ENCODE peak calls at places on chromosomes 4 and X, in seven cellular contexts. X is HCT116, A is PC-3, T is neural progenitor cell, P is GM23338, S is hepatocyte, U is MM.1S. K is an unnamed sample.

GRCh38 chrX:136046295-136046894 is 61.2 kb downstream of the SLC9A6 start:
- DNase-seq in A (peak), T (no peak), X (no peak), U (no peak), S (peak), P (no peak), K (no peak)

GRCh38 chr4:98662619-98663225 is 4.3 kb upstream of the TSPAN5 start:
- DNase-seq in A (peak), U (peak), T (peak), X (no peak), P (peak), S (no peak), K (no peak)

GRCh38 chr4:30350288-30350687 is 369.9 kb upstream of the PCDH7 start:
- DNase-seq in P (no peak), A (no peak), X (no peak), T (no peak), U (no peak), S (no peak), K (no peak)

GRCh38 chrX:12949927-12950656 is 24.8 kb upstream of the TMSB4X start:
- DNase-seq in A (no peak), U (peak), P (no peak), X (no peak), T (no peak), S (peak), K (peak)

GRCh38 chr4:143564472-143564871 is 51.0 kb downstream of the SMARCA5 start:
- DNase-seq in A (no peak), T (no peak), P (no peak), X (no peak), U (no peak), S (no peak), K (no peak)

GRCh38 chr4:73499996-73500765 is 18.6 kb downstream of the AFM start:
- DNase-seq in U (no peak), X (no peak), T (no peak), S (peak), P (no peak), A (peak), K (peak)

GRCh38 chr4:126267689-126268088 is 952.9 kb downstream of the FAT4 start:
- DNase-seq in P (no peak), X (no peak), A (no peak), T (no peak), U (no peak), S (no peak), K (peak)

GRCh38 chrX:77404318-77404878 is 42.8 kb upstream of the FGF16 start:
- DNase-seq in T (no peak), X (no peak), S (no peak), P (no peak), A (no peak), U (no peak), K (no peak)

GRCh38 chr4:81460115-81460836 is 11.4 kb downstream of the RASGEF1B start:
- DNase-seq in U (no peak), P (no peak), A (no peak), T (no peak), S (no peak), X (no peak), K (no peak)

GRCh38 chr4:23654791-23655190 is 235.1 kb downstream of the PPARGC1A start:
- DNase-seq in S (no peak), U (no peak), A (peak), T (no peak), X (no peak), P (no peak), K (no peak)

GRCh38 chr4:7625073-7625472 is 190.3 kb upstream of the PSAPL1 start:
- DNase-seq in P (no peak), A (peak), S (no peak), X (no peak), U (no peak), T (no peak), K (peak)

GRCh38 chr4:78581626-78582025 is 30.1 kb downstream of the ANXA3 start:
- DNase-seq in U (no peak), X (no peak), A (no peak), P (no peak), S (no peak), T (no peak), K (no peak)

GRCh38 chrX:43581888-43582539 is 74.1 kb upstream of the MAOA start:
- DNase-seq in T (no peak), X (no peak), A (no peak), U (no peak), P (no peak), S (no peak), K (no peak)

GRCh38 chrX:75547783-75548182 is 24.9 kb upstream of the ZDHHC15 start:
- DNase-seq in T (no peak), X (no peak), S (peak), P (no peak), U (no peak), A (no peak), K (peak)

GRCh38 chr4:145075742-145076472 is 22.1 kb downstream of the ANAPC10 start:
- DNase-seq in P (no peak), S (no peak), A (no peak), T (no peak), X (no peak), U (no peak), K (no peak)

GRCh38 chr4:181372014-181372413 is 871.2 kb upstream of the TENM3 start:
- DNase-seq in A (no peak), X (no peak), P (peak), T (peak), S (no peak), U (no peak), K (no peak)

GRCh38 chr4:176805155-176805554 is 12.4 kb upstream of the VEGFC start:
- DNase-seq in A (no peak), T (no peak), U (no peak), P (no peak), S (no peak), X (no peak), K (peak)

GRCh38 chrX:2391869-2392606 is 108.7 kb downstream of the DHRSX start:
- DNase-seq in S (peak), A (peak), X (peak), P (peak), T (no peak), U (no peak), K (peak)

GRCh38 chr4:118180776-118181175 is 146.5 kb downstream of the NDST3 start:
- DNase-seq in T (no peak), P (no peak), U (no peak), S (no peak), X (no peak), A (peak), K (peak)

GRCh38 chrX:102833136-102833535 is 103.9 kb upstream of the RAB40AL start:
- DNase-seq in A (peak), U (no peak), P (peak), S (no peak), X (no peak), T (no peak), K (peak)

GRCh38 chrX:52262195-52262546 is 77.5 kb downstream of the MAGED4 start:
- DNase-seq in T (no peak), A (no peak), P (peak), X (no peak), S (no peak), U (no peak), K (no peak)

GRCh38 chr4:141080668-141081067 is 52.6 kb downstream of the RNF150 start:
- DNase-seq in U (no peak), A (no peak), S (no peak), P (peak), X (no peak), T (no peak), K (no peak)

GRCh38 chr4:147799986-147800555 is 68.2 kb downstream of the ARHGAP10 start:
- DNase-seq in A (no peak), P (no peak), T (peak), U (peak), S (no peak), X (no peak), K (no peak)

GRCh38 chr4:166153539-166153938 is 280.5 kb downstream of the TLL1 start:
- DNase-seq in A (no peak), P (no peak), U (no peak), T (no peak), S (no peak), X (no peak), K (peak)

GRCh38 chr4:155433636-155434360 is 57.0 kb upstream of the MAP9 start:
- DNase-seq in P (no peak), U (no peak), A (peak), S (no peak), T (no peak), X (no peak), K (peak)

DNA sequence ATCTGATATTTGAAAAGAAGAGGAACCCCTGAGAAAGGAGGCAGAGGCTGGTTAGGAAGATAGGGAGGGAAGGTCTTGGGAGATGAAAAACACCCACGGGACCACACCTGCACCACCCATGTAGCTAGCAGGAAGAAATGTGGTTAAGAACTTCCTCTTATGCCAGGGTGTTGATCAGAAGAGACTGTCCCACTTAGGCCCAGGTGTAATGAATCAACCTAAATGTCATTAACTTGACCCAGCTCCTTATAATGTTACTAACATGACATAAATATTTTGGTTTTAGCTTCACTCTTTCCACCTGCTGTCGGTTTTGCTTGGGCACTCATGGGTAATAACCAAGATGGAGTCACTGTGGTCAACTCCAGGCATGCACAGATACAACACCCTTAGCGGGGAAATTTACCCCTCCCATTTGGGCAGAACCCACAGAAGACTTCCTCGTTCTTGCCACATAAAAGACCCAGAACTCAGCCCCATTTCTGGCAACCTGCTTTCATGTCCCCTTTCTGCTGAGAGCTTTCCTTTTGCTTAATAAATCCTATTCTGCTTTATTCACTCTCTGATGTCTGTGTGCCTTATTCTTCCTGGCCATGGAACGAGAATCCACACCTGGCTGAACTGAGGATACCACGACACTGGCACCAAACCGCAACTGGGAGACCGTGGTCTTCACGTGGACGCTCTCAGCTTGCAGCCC is 46.8 kb downstream of the ZNF141 start:
- DNase-seq in X (no peak), S (no peak), P (no peak), U (no peak), A (no peak), T (no peak), K (no peak)
- TF ChIP-seq EZH2phosphoT487 in X (no peak), S (no peak), P (no peak), U (no peak), A (no peak), T (no peak), K (no peak)

DNA sequence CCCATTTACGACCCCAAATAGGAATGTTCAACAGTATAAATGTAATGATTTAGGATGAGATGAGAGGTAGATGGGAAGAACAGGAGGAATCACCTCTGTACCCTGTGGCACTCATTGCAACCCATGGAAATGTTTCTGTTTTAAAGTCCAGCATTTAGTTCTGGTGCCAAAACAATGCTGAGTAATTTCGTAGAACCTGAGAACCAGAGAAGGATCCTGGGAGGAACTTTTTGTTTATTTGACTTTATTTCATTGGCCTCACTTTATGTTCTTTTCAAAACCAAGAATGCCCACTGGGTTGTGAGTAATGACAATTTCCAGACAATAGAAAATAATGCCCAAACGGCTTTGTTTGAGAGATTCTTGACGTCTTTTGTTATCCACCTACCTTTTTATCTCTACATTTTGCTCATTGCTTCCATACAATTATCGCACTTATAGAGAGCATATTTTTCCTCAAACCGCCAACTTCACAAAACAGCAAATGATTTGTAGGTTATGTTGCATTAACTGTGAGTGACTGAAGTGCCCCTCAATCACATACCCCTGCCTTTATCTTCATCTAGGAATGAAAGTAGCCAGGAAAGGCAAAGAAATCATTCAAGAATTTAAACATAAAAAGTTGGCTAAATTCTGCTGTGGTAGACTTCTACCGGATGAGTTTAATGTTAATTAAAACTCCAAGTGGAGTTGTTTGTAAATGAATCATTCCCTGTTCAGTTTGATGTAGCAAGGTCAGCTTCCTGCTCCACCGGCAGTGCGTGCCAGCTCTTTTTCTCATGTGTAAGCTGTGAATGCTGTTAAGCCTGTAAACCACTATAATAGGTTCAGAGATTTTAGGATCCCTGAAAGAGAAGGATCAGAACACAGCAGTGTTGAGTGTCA is 111.5 kb downstream of the SHROOM3 start:
- DNase-seq in T (no peak), U (no peak), P (no peak), X (no peak), A (peak), S (peak), K (peak)
- H3K27ac ChIP-seq in T (peak), U (no peak), P (peak), X (no peak), A (peak), S (peak), K (peak)

GRCh38 chr4:122481766-122482405 is 25.4 kb upstream of the IL2 start:
- DNase-seq in S (peak), X (no peak), U (no peak), T (no peak), P (no peak), A (peak), K (peak)

GRCh38 chr4:122489061-122489460 is 32.5 kb upstream of the IL2 start:
- DNase-seq in U (no peak), S (no peak), X (no peak), T (no peak), A (no peak), P (no peak), K (no peak)

GRCh38 chr4:122480023-122480422 is 23.5 kb upstream of the IL2 start:
- DNase-seq in A (peak), P (no peak), S (peak), U (no peak), T (no peak), X (no peak), K (peak)

GRCh38 chr4:122480655-122481487 is 24.3 kb upstream of the IL2 start:
- DNase-seq in P (no peak), U (no peak), T (no peak), S (no peak), A (no peak), X (no peak), K (no peak)

DNA sequence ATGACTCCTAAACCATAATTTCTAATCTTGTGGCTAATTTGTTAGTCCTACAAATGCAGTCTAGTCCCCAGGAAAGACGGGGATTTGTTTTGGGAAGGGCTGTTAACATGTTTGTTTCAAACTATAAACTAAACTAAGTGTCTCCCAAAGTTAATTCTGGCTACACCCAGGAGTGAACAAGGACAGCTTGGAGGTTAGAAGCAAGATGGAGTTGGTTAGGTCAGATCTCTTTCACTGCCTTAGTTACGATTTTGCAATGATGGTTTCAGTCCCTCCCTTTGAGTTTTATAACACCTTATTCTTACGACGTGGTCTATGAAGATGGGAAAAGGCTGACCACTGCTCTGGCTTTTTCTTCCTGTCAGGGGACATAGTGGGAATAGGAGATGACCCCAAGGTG is 27.0 kb upstream of the IL2 start:
- DNase-seq in U (no peak), A (no peak), S (no peak), X (no peak), T (no peak), P (no peak), K (no peak)
- TF ChIP-seq EZH2 in U (no peak), A (no peak), S (no peak), X (no peak), T (no peak), P (no peak), K (no peak)

GRCh38 chr4:77473509-77473908 is 132.1 kb upstream of the CXCL13 start:
- DNase-seq in A (peak), S (peak), T (peak), U (peak), P (peak), X (peak), K (peak)
- TF ChIP-seq EZH2phosphoT487 in A (no peak), S (no peak), T (no peak), U (no peak), P (no peak), X (no peak), K (no peak)

GRCh38 chr4:116529129-116529528 is 556.2 kb downstream of the TRAM1L1 start:
- DNase-seq in A (no peak), S (no peak), U (no peak), P (no peak), T (no peak), X (no peak), K (no peak)

GRCh38 chr4:116531026-116531425 is 554.4 kb downstream of the TRAM1L1 start:
- DNase-seq in A (no peak), X (no peak), T (no peak), S (no peak), U (no peak), P (no peak), K (no peak)

GRCh38 chr4:116537828-116538227 is 547.5 kb downstream of the TRAM1L1 start:
- DNase-seq in T (no peak), U (no peak), A (no peak), S (no peak), P (no peak), X (no peak), K (no peak)

DNA sequence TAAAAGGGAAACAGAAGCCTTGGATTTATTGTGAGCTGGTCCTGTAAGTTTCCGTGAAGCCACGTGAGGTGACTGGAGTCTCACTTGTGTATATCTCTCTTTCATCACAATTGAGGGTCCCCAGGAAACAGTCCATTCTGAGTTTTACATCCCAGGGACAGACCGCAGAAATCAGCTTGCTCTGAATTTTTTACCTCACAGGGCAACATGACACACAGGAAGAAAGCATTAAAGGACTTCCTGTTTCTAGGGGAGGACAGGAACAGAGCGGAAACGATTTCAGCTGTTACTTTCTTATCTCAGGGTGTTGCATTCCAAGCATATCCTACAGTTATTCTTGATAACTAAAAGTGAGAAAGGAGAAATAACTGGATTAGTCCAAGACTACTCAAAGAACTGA is 553.5 kb downstream of the TRAM1L1 start:
- DNase-seq in U (no peak), P (peak), X (no peak), T (no peak), S (no peak), A (no peak), K (no peak)
- H3K27ac ChIP-seq in U (no peak), P (no peak), X (no peak), T (no peak), S (no peak), A (no peak), K (no peak)

DNA sequence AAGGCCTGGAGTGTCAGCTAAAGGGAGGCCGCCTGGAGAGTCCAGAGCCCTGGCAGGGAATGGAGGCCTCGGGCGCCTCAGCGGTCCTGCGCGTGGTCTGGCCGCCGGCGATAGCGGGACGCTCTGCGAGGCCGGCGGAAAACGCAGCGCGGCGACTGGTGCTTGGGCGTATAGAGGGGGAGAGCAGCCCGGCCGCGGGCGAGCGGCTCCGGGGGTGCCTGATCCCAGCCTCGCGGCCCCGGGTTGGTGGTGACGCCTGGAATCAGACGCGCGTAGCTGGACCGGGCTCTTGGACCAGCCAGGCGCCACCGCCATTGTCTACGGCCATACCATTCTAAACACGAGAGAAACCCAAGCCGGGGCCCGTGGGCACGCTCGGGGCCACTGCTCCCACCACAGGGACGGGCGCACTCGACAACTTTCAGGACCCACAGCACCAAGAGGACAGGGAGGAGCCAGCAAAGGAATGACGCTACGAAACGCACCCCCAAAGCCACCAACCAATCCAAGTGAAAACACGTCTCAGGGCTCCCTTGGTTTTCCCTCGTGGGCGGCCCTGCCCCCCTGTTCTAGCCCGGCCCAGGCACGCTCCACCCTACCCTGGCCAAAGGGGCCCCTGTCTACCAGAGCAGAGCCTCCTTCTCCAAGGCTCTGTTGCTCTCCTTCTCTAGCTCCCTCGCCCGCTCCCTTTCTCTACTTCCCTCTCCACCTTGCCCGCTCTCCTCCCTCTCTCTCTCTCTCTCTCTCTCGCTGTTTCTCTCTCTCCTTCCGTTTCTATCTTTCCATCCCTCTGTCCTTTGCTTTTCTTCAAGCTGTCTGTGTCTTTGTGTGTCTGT is 7.8 kb downstream of the FRG2 start:
- DNase-seq in U (no peak), S (no peak), A (no peak), P (peak), T (peak), X (no peak), K (peak)
- TF ChIP-seq EZH2 in U (no peak), S (no peak), A (no peak), P (peak), T (peak), X (no peak), K (peak)